ENCODE peak calls at places on chromosome 12, in six cellular contexts. L is right atrium auricular region; V is ascending aorta; T is astrocyte of the spinal cord; Y is neural progenitor cell; Q is stimulated activated CD4-positive, alpha-beta T cell treated with anti-CD3 and anti-CD28 coated beads, Interleukin-2, amount 100 ng/mL, for 24 hours. A is an unnamed sample.
A peak's percentile ranks its signal among the peaks of the same experiment; 100 is the strongest.

GRCh38 chr12:50103767-50104321 is at the start of gene GPD1:
- DNase-seq in T (peak; percentile 35), Q (peak; percentile 39), V (no peak), Y (peak; percentile 68), L (no peak), A (no peak)

GRCh38 chr12:91991397-91992187 is 154.1 kb downstream of the BTG1 start:
- DNase-seq in Y (no peak), L (no peak), V (no peak), T (peak; percentile 22), Q (no peak), A (no peak)

GRCh38 chr12:6089041-6089823 is 35.2 kb downstream of the VWF start:
- DNase-seq in V (no peak), L (no peak), Q (no peak), Y (no peak), T (peak; percentile 33), A (no peak)

GRCh38 chr12:4106617-4107016 is 166.9 kb upstream of the CCND2 start:
- DNase-seq in L (peak; percentile 11), Q (no peak), T (no peak), Y (no peak), V (no peak), A (no peak)

GRCh38 chr12:92424338-92424737 is 278.5 kb upstream of the PLEKHG7 start:
- DNase-seq in Q (no peak), T (peak; percentile 46), L (no peak), V (no peak), Y (no peak), A (no peak)

GRCh38 chr12:3105690-3106479 is 28.7 kb downstream of the TSPAN9 start:
- DNase-seq in L (no peak), T (no peak), V (no peak), Q (no peak), Y (no peak), A (no peak)

GRCh38 chr12:93223440-93224426 is 154.0 kb upstream of the NUDT4 start:
- DNase-seq in Q (no peak), T (no peak), Y (no peak), V (no peak), L (no peak), A (no peak)

GRCh38 chr12:12613334-12613733 is 1.7 kb downstream of the CREBL2 start:
- DNase-seq in L (no peak), V (no peak), Q (no peak), T (no peak), Y (no peak), A (no peak)

GRCh38 chr12:1668833-1669543 is 21.9 kb upstream of the ADIPOR2 start:
- DNase-seq in L (peak; percentile 74), Y (peak; percentile 38), V (no peak), Q (no peak), T (no peak), A (no peak)

GRCh38 chr12:124750149-124750656 is 113.5 kb downstream of the SCARB1 start:
- DNase-seq in L (no peak), T (no peak), Q (no peak), Y (no peak), V (no peak), A (no peak)

GRCh38 chr12:47867496-47867941 is 37.3 kb downstream of the VDR start:
- DNase-seq in T (peak; percentile 90), Y (no peak), L (peak; percentile 74), Q (no peak), V (no peak), A (no peak)

GRCh38 chr12:18861287-18861858 is 123.5 kb downstream of the CAPZA3 start:
- DNase-seq in Y (no peak), L (no peak), T (peak; percentile 55), V (no peak), Q (no peak), A (no peak)

GRCh38 chr12:47223848-47224213 is 144.1 kb upstream of the AMIGO2 start:
- DNase-seq in L (no peak), Y (no peak), V (no peak), Q (no peak), T (peak; percentile 34), A (no peak)

A was measured in activated T-cell treated with anti-CD3 and anti-CD28 coated beads for 4 hours.